ENCODE peak calls at places on chromosomes 2 and 18, in four cellular contexts. R is A549, L is HepG2, N is K562. J is an unnamed sample.

GRCh38 chr18:76131738-76132137 is 363.3 kb downstream of the ZNF516 start:
- DNase-seq in R (no peak), L (no peak), N (no peak), J (no peak)

GRCh38 chr2:183157131-183157530 is 32.9 kb downstream of the NUP35 start:
- DNase-seq in R (no peak), L (no peak), N (no peak), J (no peak)

GRCh38 chr2:231332388-231332787 is 63.1 kb upstream of the B3GNT7 start:
- DNase-seq in R (no peak), L (no peak), N (no peak), J (no peak)

GRCh38 chr2:134323777-134324176 is 69.9 kb downstream of the MGAT5 start:
- DNase-seq in R (no peak), L (no peak), N (no peak), J (no peak)

GRCh38 chr2:26758790-26759321 is 5.2 kb upstream of the SLC35F6 start:
- DNase-seq in R (no peak), L (no peak), N (no peak), J (no peak)

GRCh38 chr2:240983361-240983995 is 14.9 kb upstream of the SNED1 start:
- DNase-seq in R (peak), L (no peak), N (peak), J (peak)

GRCh38 chr18:3048121-3048520 is 35.2 kb upstream of the LPIN2 start:
- DNase-seq in R (no peak), L (no peak), N (no peak), J (no peak)

GRCh38 chr18:7084766-7085080 is 32.9 kb downstream of the LAMA1 start:
- DNase-seq in R (no peak), L (no peak), N (no peak), J (no peak)

GRCh38 chr2:139366659-139367058 is 586.5 kb upstream of the NXPH2 start:
- DNase-seq in R (no peak), L (no peak), N (no peak), J (no peak)

GRCh38 chr2:135667045-135667444 is 74.6 kb upstream of the UBXN4 start:
- DNase-seq in R (no peak), L (no peak), N (no peak), J (no peak)

GRCh38 chr2:68426885-68427579 is 40.1 kb downstream of the FBXO48 start:
- DNase-seq in R (peak), L (no peak), N (no peak), J (no peak)

GRCh38 chr2:109060496-109060895 is 68.5 kb upstream of the SH3RF3 start:
- DNase-seq in R (no peak), L (no peak), N (no peak), J (no peak)

GRCh38 chr2:101777337-101777736 is 79.8 kb downstream of the MAP4K4 start:
- DNase-seq in R (no peak), L (no peak), N (no peak), J (no peak)

GRCh38 chr2:43899589-43899988 is 60.8 kb downstream of the ABCG8 start:
- DNase-seq in R (no peak), L (no peak), N (no peak), J (no peak)

GRCh38 chr2:114609203-114609602 is 166.8 kb downstream of the DPP10 start:
- DNase-seq in R (no peak), L (no peak), N (no peak), J (no peak)

GRCh38 chr18:14945286-14945685 is 197.3 kb downstream of the ANKRD30B start:
- DNase-seq in R (no peak), L (no peak), N (no peak), J (no peak)

GRCh38 chr2:230877737-230878598 is 13.2 kb downstream of the ITM2C start:
- DNase-seq in R (no peak), L (no peak), N (no peak), J (no peak)

GRCh38 chr2:46669996-46670793 is 190.8 kb downstream of the TMEM247 start:
- DNase-seq in R (peak), L (no peak), N (no peak), J (no peak)

GRCh38 chr2:3780477-3781402 is 77.4 kb downstream of the DCDC2C start:
- DNase-seq in R (peak), L (peak), N (peak), J (no peak)

GRCh38 chr2:204255469-204255868 is 289.8 kb upstream of the PARD3B start:
- DNase-seq in R (no peak), L (no peak), N (no peak), J (no peak)

GRCh38 chr18:75054611-75055010 is 154.3 kb downstream of the PTGR3 start:
- DNase-seq in R (no peak), L (no peak), N (no peak), J (peak)

GRCh38 chr2:74747411-74748080 is 86.4 kb upstream of the HK2 start:
- DNase-seq in R (no peak), L (peak), N (no peak), J (no peak)

GRCh38 chr2:160224060-160224459 is 24.0 kb upstream of the ITGB6 start:
- DNase-seq in R (peak), L (peak), N (peak), J (no peak)

GRCh38 chr2:45274190-45274926 is 265.1 kb upstream of the SIX2 start:
- DNase-seq in R (no peak), L (peak), N (no peak), J (no peak)

GRCh38 chr2:70258532-70258875 is 567 bp downstream of the PCYOX1 start:
- DNase-seq in R (peak), L (peak), N (peak), J (no peak)

GRCh38 chr2:106275971-106276370 is 81.9 kb upstream of the UXS1 start:
- DNase-seq in R (no peak), L (no peak), N (no peak), J (no peak)

GRCh38 chr2:184119920-184120820 is 478.2 kb upstream of the ZNF804A start:
- DNase-seq in R (no peak), L (no peak), N (no peak), J (no peak)

GRCh38 chr2:236554629-236555282 is 14.9 kb upstream of the ACKR3 start:
- DNase-seq in R (no peak), L (no peak), N (no peak), J (no peak)

GRCh38 chr2:132715554-132715953 is 45.5 kb upstream of the LYPD1 start:
- DNase-seq in R (no peak), L (no peak), N (no peak), J (no peak)

GRCh38 chr2:23533014-23533730 is 148.2 kb downstream of the KLHL29 start:
- DNase-seq in R (no peak), L (no peak), N (no peak), J (peak)

GRCh38 chr18:65288908-65289307 is 461.9 kb upstream of the CDH7 start:
- DNase-seq in R (no peak), L (no peak), N (no peak), J (no peak)

GRCh38 chr2:33380001-33380609 is 96.3 kb upstream of the RASGRP3 start:
- DNase-seq in R (peak), L (no peak), N (peak), J (no peak)

GRCh38 chr18:79409313-79409712 is 13.6 kb downstream of the NFATC1 start:
- DNase-seq in R (no peak), L (no peak), N (no peak), J (no peak)

DNA sequence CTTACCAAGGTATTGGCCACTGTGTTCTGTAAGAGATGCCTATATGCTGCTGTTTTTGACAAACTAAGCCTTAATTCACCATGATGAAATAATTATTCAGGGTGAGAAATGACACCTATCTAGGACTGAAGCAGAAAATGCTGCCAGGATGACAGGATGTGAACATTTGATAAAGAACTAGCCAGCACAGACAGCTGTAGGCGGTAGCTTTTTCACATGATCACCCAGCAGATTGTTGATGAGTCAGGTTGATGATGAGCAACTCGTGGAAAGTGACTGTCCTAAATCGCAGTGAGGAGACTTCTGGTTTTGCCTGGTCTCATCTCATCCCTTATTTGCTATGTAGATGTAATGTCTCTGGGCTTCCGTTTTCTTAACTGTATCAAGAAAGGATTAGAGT is 144.1 kb downstream of the PRPF40A start:
- DNase-seq in R (peak), L (no peak), N (peak), J (no peak)
- TF ChIP-seq PHF8 in R (no peak), L (no peak), N (no peak), J (no peak)

GRCh38 chr2:85536479-85536878 is 2.5 kb upstream of the MAT2A start:
- DNase-seq in R (no peak), L (no peak), N (no peak), J (no peak)

GRCh38 chr2:85540131-85540587 is 1.2 kb downstream of the MAT2A start:
- DNase-seq in R (peak), L (no peak), N (no peak), J (no peak)

GRCh38 chr2:85539361-85540130 is 578 bp downstream of the MAT2A start:
- DNase-seq in R (peak), L (peak), N (peak), J (no peak)

GRCh38 chr2:85538507-85539360 is at the start of gene MAT2A:
- DNase-seq in R (peak), L (peak), N (peak), J (peak)

DNA sequence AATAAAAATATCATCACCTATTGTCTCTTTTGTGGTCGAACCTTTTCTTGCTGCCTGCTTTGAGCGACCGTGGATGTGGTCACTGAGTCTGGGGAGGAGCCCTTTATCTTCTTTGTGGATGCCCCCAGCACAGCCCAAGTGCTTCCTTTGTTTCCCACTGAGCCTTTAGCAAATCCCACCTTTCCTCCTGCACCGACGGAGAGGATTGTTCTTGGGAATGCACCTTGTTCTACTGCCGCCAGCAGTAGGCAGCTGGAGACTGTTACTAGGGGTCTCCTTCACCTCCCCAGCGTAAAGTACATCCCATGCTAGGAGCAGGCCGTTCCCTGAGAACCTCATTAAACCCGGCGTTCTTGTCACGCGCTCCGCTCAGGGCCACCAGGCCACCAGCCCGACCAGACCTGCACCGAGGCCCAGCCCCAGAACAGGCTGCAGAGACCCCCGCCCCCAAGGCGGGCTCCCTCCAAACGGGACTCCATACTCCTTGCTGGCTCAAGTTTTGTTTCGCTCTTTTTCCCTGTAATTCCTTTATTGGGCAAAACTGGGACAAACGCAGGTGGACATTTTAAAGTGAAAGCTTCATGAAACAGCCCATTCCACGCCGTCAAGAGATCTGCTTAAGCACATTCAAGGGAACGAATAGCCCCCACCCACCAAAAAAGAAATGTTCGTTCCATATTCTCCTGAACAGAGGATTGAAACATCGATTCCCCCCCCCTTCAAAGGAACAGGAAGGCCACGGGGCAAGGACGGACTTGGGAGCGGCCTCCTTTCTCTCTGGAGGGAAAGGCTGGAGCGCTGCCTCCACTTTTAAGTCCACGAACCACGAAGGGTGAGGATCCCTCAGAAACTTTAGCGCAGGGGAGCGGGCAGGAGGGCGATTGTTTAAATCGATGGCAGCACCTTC is 1.1 kb upstream of the MAT2A start:
- DNase-seq in R (peak), L (peak), N (peak), J (peak)
- TF ChIP-seq CTCF in R (no peak), L (peak), N (no peak), J (peak)

DNA sequence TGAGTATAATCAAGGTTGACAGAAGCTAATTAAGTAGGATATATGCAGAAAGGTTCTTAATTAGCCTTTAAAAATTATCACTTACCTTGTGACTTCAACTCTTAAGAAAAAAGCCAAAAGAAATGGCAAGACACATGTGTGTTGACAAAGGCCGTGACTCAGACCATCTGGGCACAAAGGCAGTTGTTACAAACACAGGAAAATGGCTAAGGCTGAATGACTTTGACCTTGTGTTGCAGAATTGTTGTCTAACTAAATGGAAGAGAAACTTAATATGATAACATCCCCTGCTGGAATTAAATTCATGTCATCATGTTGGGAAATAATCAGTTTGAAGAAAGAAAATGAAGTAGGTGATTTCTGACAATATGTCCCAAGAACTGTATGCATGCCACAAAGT is 108.5 kb downstream of the ARL6IP6 start:
- DNase-seq in R (peak), L (no peak), N (no peak), J (no peak)
- TF ChIP-seq PHF8 in R (no peak), L (no peak), N (no peak), J (no peak)

DNA sequence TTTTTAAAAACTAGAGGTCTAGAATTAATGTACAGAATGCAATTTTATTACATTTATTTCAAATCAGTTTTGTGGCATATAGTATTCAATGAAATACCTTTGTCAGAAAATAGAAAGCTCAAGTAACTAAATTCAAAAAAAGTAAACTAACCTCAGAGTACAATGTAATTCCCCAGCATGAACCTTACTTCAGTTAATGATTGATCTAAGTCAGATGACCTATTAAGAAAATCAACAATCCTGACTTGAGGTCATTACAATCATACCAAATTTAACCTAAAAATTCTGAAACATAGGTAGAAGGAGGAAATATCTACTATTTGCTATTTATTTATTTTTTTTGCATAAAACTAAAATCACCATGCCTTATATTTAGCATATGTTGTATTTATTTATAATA is 142.9 kb downstream of the CCDC102B start:
- DNase-seq in R (no peak), L (peak), N (no peak), J (no peak)
- TF ChIP-seq CTCF in R (no peak), L (no peak), N (no peak), J (no peak)